ENCODE peak calls at places on chromosome 4, in six cellular contexts. F is ELR; X is kidney tubule cell; S is T-helper 1 cell; K is H9; C is activated CD8-positive, alpha-beta T cell treated with anti-CD3 and anti-CD28 coated beads, Interleukin-2, amount 10 ng/mL, durations not matched to agents 7 days and 5 days. M is an unnamed sample.
A peak's percentile ranks its signal among the peaks of the same experiment; 100 is the strongest.

GRCh38 chr4:78369691-78370090 is 181.9 kb upstream of the ANXA3 start:
- DNase-seq in K (peak; percentile 52), X (peak; percentile 52), S (no peak), F (no peak), C (no peak), M (no peak)

GRCh38 chr4:121256346-121256745 is 92.2 kb upstream of the TNIP3 start:
- DNase-seq in C (peak; percentile 71), K (no peak), S (peak; percentile 93), X (peak; percentile 81), F (peak; percentile 89), M (peak; percentile 45)

GRCh38 chr4:55553442-55553841 is 6.7 kb upstream of the CLOCK start:
- DNase-seq in F (peak; percentile 86), S (peak; percentile 43), K (peak; percentile 62), X (peak; percentile 39), C (peak; percentile 26), M (no peak)

GRCh38 chr4:83255584-83255983 is 29.0 kb downstream of the COQ2 start:
- DNase-seq in F (peak; percentile 90), C (no peak), S (no peak), K (no peak), X (peak; percentile 77), M (no peak)

GRCh38 chr4:71932941-71933340 is 98.9 kb upstream of the NPFFR2 start:
- DNase-seq in K (no peak), C (no peak), X (peak; percentile 4), F (peak; percentile 51), S (no peak), M (no peak)

GRCh38 chr4:26936284-26937065 is 75.8 kb downstream of the STIM2 start:
- DNase-seq in F (peak; percentile 36), C (no peak), X (peak; percentile 56), S (no peak), K (no peak), M (no peak)

GRCh38 chr4:59571805-59572430 is 1628.2 kb upstream of the ADGRL3 start:
- DNase-seq in C (no peak), X (peak; percentile 2), S (no peak), F (no peak), K (no peak), M (no peak)

GRCh38 chr4:137997496-137997895 is 244.7 kb downstream of the SLC7A11 start:
- DNase-seq in C (no peak), F (no peak), K (no peak), S (no peak), X (no peak), M (no peak)

GRCh38 chr4:130689182-130689581 is 1593.2 kb downstream of the C4orf33 start:
- DNase-seq in F (peak; percentile 40), X (no peak), S (no peak), C (no peak), K (no peak), M (no peak)

GRCh38 chr4:107691378-107691777 is 28.7 kb downstream of the PAPSS1 start:
- DNase-seq in F (no peak), S (no peak), X (no peak), K (no peak), C (no peak), M (no peak)

GRCh38 chr4:54543088-54543795 is 114.5 kb upstream of the KIT start:
- DNase-seq in X (peak; percentile 37), K (no peak), S (no peak), C (no peak), F (peak; percentile 64), M (no peak)

GRCh38 chr4:40954119-40954668 is 204.4 kb downstream of the NSUN7 start:
- DNase-seq in C (no peak), X (no peak), K (no peak), S (no peak), F (no peak), M (no peak)

GRCh38 chr4:68074397-68074796 is 55.3 kb downstream of the TMPRSS11F start:
- DNase-seq in C (no peak), K (no peak), F (peak; percentile 28), X (peak; percentile 66), S (no peak), M (no peak)

GRCh38 chr4:126604273-126604867 is 1028.4 kb upstream of the INTU start:
- DNase-seq in K (no peak), C (no peak), X (peak; percentile 25), S (no peak), F (peak; percentile 61), M (no peak)

GRCh38 chr4:74109894-74110605 is 11.1 kb upstream of the CXCL2 start:
- DNase-seq in C (no peak), F (peak; percentile 97), X (peak; percentile 98), K (no peak), S (no peak), M (no peak)

GRCh38 chr4:83701041-83701440 is 165.1 kb downstream of the GPAT3 start:
- DNase-seq in K (no peak), S (no peak), F (no peak), C (no peak), X (no peak), M (no peak)

GRCh38 chr4:165301833-165302232 is 25.6 kb upstream of the MSMO1 start:
- DNase-seq in F (peak; percentile 5), K (no peak), C (no peak), X (no peak), S (peak; percentile 29), M (no peak)

GRCh38 chr4:70399319-70399718 is 1.6 kb downstream of the OPRPN start:
- DNase-seq in K (no peak), X (peak; percentile 49), F (peak; percentile 77), C (no peak), S (no peak), M (no peak)

M was measured in activated gamma-delta T cell treated with Interleukin-2 at 50 U/mL for 16 hours.